ENCODE peak calls at places on chromosome 21, in eight cellular contexts. One of them, this sample, is unnamed.

GRCh38 chr21:34187935-34188334 is 114.6 kb downstream of the MRPS6 start:
- DNase-seq in activated CD4-positive, alpha-beta T cell treated with anti-CD3 and anti-CD28 coated beads, Interleukin-2, amount 10 ng/mL, durations not matched to agents 24 days and 14 days: no peak
- DNase-seq in glutamatergic neuron: no peak
- DNase-seq in endothelial cell of umbilical vein: no peak
- DNase-seq in midbrain: no peak
- DNase-seq in endothelial cell: no peak
- DNase-seq in astrocyte of the spinal cord: peak
- DNase-seq in nucleus accumbens: no peak
- DNase-seq in this sample: no peak

GRCh38 chr21:39803393-39803792 is 58.4 kb downstream of the IGSF5 start:
- DNase-seq in activated CD4-positive, alpha-beta T cell treated with anti-CD3 and anti-CD28 coated beads, Interleukin-2, amount 10 ng/mL, durations not matched to agents 24 days and 14 days: no peak
- DNase-seq in endothelial cell of umbilical vein: no peak
- DNase-seq in nucleus accumbens: no peak
- DNase-seq in midbrain: no peak
- DNase-seq in astrocyte of the spinal cord: no peak
- DNase-seq in endothelial cell: no peak
- DNase-seq in glutamatergic neuron: no peak
- DNase-seq in this sample: no peak

GRCh38 chr21:17139696-17140095 is 373.1 kb upstream of the CXADR start:
- DNase-seq in activated CD4-positive, alpha-beta T cell treated with anti-CD3 and anti-CD28 coated beads, Interleukin-2, amount 10 ng/mL, durations not matched to agents 24 days and 14 days: no peak
- DNase-seq in midbrain: no peak
- DNase-seq in endothelial cell: no peak
- DNase-seq in endothelial cell of umbilical vein: peak
- DNase-seq in nucleus accumbens: no peak
- DNase-seq in glutamatergic neuron: no peak
- DNase-seq in astrocyte of the spinal cord: no peak
- DNase-seq in this sample: no peak

GRCh38 chr21:26840912-26841311 is 4.3 kb downstream of the ADAMTS1 start:
- DNase-seq in astrocyte of the spinal cord: peak
- DNase-seq in endothelial cell of umbilical vein: peak
- DNase-seq in activated CD4-positive, alpha-beta T cell treated with anti-CD3 and anti-CD28 coated beads, Interleukin-2, amount 10 ng/mL, durations not matched to agents 24 days and 14 days: no peak
- DNase-seq in nucleus accumbens: no peak
- DNase-seq in midbrain: no peak
- DNase-seq in glutamatergic neuron: no peak
- DNase-seq in endothelial cell: no peak
- DNase-seq in this sample: no peak

GRCh38 chr21:32908529-32908928 is 117.2 kb upstream of the OLIG2 start:
- DNase-seq in glutamatergic neuron: no peak
- DNase-seq in activated CD4-positive, alpha-beta T cell treated with anti-CD3 and anti-CD28 coated beads, Interleukin-2, amount 10 ng/mL, durations not matched to agents 24 days and 14 days: no peak
- DNase-seq in nucleus accumbens: no peak
- DNase-seq in midbrain: no peak
- DNase-seq in endothelial cell: no peak
- DNase-seq in astrocyte of the spinal cord: no peak
- DNase-seq in endothelial cell of umbilical vein: no peak
- DNase-seq in this sample: no peak

GRCh38 chr21:32611471-32611997 is 643 bp downstream of the CFAP298 start:
- DNase-seq in endothelial cell: peak
- DNase-seq in activated CD4-positive, alpha-beta T cell treated with anti-CD3 and anti-CD28 coated beads, Interleukin-2, amount 10 ng/mL, durations not matched to agents 24 days and 14 days: peak
- DNase-seq in endothelial cell of umbilical vein: peak
- DNase-seq in nucleus accumbens: no peak
- DNase-seq in midbrain: no peak
- DNase-seq in astrocyte of the spinal cord: peak
- DNase-seq in glutamatergic neuron: peak
- DNase-seq in this sample: no peak

GRCh38 chr21:35136106-35136505 is 87.0 kb upstream of the RUNX1 start:
- DNase-seq in nucleus accumbens: no peak
- DNase-seq in astrocyte of the spinal cord: no peak
- DNase-seq in glutamatergic neuron: no peak
- DNase-seq in endothelial cell: no peak
- DNase-seq in activated CD4-positive, alpha-beta T cell treated with anti-CD3 and anti-CD28 coated beads, Interleukin-2, amount 10 ng/mL, durations not matched to agents 24 days and 14 days: no peak
- DNase-seq in midbrain: no peak
- DNase-seq in endothelial cell of umbilical vein: no peak
- DNase-seq in this sample: no peak

GRCh38 chr21:17921579-17922530 is 102.7 kb upstream of the C21orf91 start:
- DNase-seq in endothelial cell: no peak
- DNase-seq in nucleus accumbens: no peak
- DNase-seq in astrocyte of the spinal cord: peak
- DNase-seq in activated CD4-positive, alpha-beta T cell treated with anti-CD3 and anti-CD28 coated beads, Interleukin-2, amount 10 ng/mL, durations not matched to agents 24 days and 14 days: no peak
- DNase-seq in midbrain: no peak
- DNase-seq in glutamatergic neuron: no peak
- DNase-seq in endothelial cell of umbilical vein: peak
- DNase-seq in this sample: no peak

GRCh38 chr21:41993744-41994143 is 16.4 kb downstream of the ZBTB21 start:
- DNase-seq in nucleus accumbens: no peak
- DNase-seq in endothelial cell: no peak
- DNase-seq in endothelial cell of umbilical vein: peak
- DNase-seq in astrocyte of the spinal cord: peak
- DNase-seq in glutamatergic neuron: no peak
- DNase-seq in midbrain: no peak
- DNase-seq in activated CD4-positive, alpha-beta T cell treated with anti-CD3 and anti-CD28 coated beads, Interleukin-2, amount 10 ng/mL, durations not matched to agents 24 days and 14 days: no peak
- DNase-seq in this sample: no peak

This sample was measured in HuH-7.5.